ENCODE peak calls at places on chromosomes 4 and X, in seven cellular contexts. D is SHP77, G is activated gamma-delta T cell, R is cortex of kidney, I is sciatic nerve, O is ureter, H is AG20443. T is an unnamed sample.

GRCh38 chr4:6188687-6189305 is 11.6 kb downstream of the JAKMIP1 start:
- DNase-seq in D (no peak), G (no peak), R (no peak), I (no peak), O (no peak), H (no peak), T (no peak)

GRCh38 chr4:2714918-2715317 is 41.2 kb downstream of the TNIP2 start:
- DNase-seq in D (no peak), G (no peak), R (no peak), I (no peak), O (no peak), H (no peak), T (no peak)

GRCh38 chr4:4647041-4647440 is 105.2 kb upstream of the STX18 start:
- DNase-seq in D (no peak), G (no peak), R (no peak), I (no peak), O (no peak), H (peak; percentile 37), T (no peak)

GRCh38 chrX:108420481-108420880 is 17.7 kb downstream of the COL4A6 start:
- DNase-seq in D (no peak), G (no peak), R (no peak), I (no peak), O (no peak), H (no peak), T (no peak)

GRCh38 chr4:120466429-120466828 is 399.8 kb upstream of the MAD2L1 start:
- DNase-seq in D (no peak), G (no peak), R (no peak), I (no peak), O (no peak), H (no peak), T (no peak)

GRCh38 chrX:35439042-35439639 is 359.0 kb upstream of the MAGEB16 start:
- DNase-seq in D (no peak), G (no peak), R (no peak), I (no peak), O (no peak), H (no peak), T (no peak)

GRCh38 chr4:41530741-41531140 is 7.2 kb upstream of the LIMCH1 start:
- DNase-seq in D (no peak), G (no peak), R (no peak), I (no peak), O (no peak), H (no peak), T (no peak)

GRCh38 chr4:72631296-72631695 is 62.3 kb upstream of the ADAMTS3 start:
- DNase-seq in D (no peak), G (no peak), R (no peak), I (peak; percentile 78), O (no peak), H (peak; percentile 81), T (no peak)

GRCh38 chr4:155950461-155950860 is 3.2 kb downstream of the CTSO start:
- DNase-seq in D (no peak), G (no peak), R (no peak), I (no peak), O (no peak), H (no peak), T (no peak)

GRCh38 chrX:150313514-150313913 is 49.6 kb upstream of the MAMLD1 start:
- DNase-seq in D (no peak), G (no peak), R (no peak), I (no peak), O (no peak), H (no peak), T (no peak)

GRCh38 chr4:118352843-118353373 is at the start of gene PRSS12:
- DNase-seq in D (no peak), G (peak; percentile 17), R (no peak), I (peak; percentile 73), O (peak; percentile 52), H (peak; percentile 94), T (peak; percentile 7)

GRCh38 chr4:128346054-128346716 is 58.6 kb upstream of the PGRMC2 start:
- DNase-seq in D (no peak), G (no peak), R (no peak), I (no peak), O (no peak), H (no peak), T (no peak)

GRCh38 chr4:156154978-156155377 is 201.3 kb upstream of the CTSO start:
- DNase-seq in D (no peak), G (no peak), R (no peak), I (no peak), O (no peak), H (no peak), T (no peak)

GRCh38 chrX:17692709-17693346 is 44.5 kb upstream of the SCML1 start:
- DNase-seq in D (peak; percentile 82), G (no peak), R (no peak), I (no peak), O (no peak), H (peak; percentile 28), T (no peak)

GRCh38 chrX:28717864-28718263 is 130.6 kb downstream of the IL1RAPL1 start:
- DNase-seq in D (no peak), G (no peak), R (no peak), I (no peak), O (no peak), H (no peak), T (no peak)

GRCh38 chr4:6752486-6752829 is 30.1 kb upstream of the KIAA0232 start:
- DNase-seq in D (no peak), G (no peak), R (no peak), I (no peak), O (no peak), H (no peak), T (no peak)